ENCODE peak calls at places on chromosomes 2 and 18, in seven cellular contexts. V is trophoblast cell, L is H9, E is H1, C is IMR-90, I is neuronal stem cell, U is mesendoderm. M is an unnamed sample.

GRCh38 chr18:524496-524895 is 24.0 kb upstream of the COLEC12 start:
- DNase-seq in C (peak), E (no peak), U (no peak), V (no peak), L (no peak), I (no peak), M (peak)

GRCh38 chr2:423479-423878 is 135.6 kb upstream of the ALKAL2 start:
- DNase-seq in V (peak), U (no peak), C (no peak), L (no peak), E (peak), I (no peak), M (no peak)

GRCh38 chr2:60936757-60937156 is 55.4 kb downstream of the REL start:
- DNase-seq in E (no peak), V (no peak), I (no peak), U (no peak), L (no peak), C (no peak), M (no peak)

GRCh38 chr18:38909972-38910371 is 1344.4 kb upstream of the CELF4 start:
- DNase-seq in C (no peak), E (no peak), V (no peak), L (no peak), U (no peak), I (no peak), M (no peak)

GRCh38 chr2:189046275-189046674 is 72.1 kb downstream of the COL3A1 start:
- DNase-seq in E (no peak), I (no peak), V (no peak), C (no peak), U (no peak), L (no peak), M (no peak)

GRCh38 chr2:181523756-181524155 is 66.6 kb downstream of the ITGA4 start:
- DNase-seq in E (no peak), L (no peak), V (no peak), I (no peak), U (no peak), C (no peak), M (no peak)

GRCh38 chr18:72652990-72653593 is 109.0 kb upstream of the CBLN2 start:
- DNase-seq in L (peak), E (peak), U (peak), C (no peak), I (peak), V (peak), M (peak)

GRCh38 chr2:84319566-84319965 is 139.5 kb downstream of the SUCLG1 start:
- DNase-seq in V (no peak), E (no peak), U (no peak), I (no peak), C (no peak), L (no peak), M (no peak)

GRCh38 chr18:36758001-36758400 is 70.8 kb downstream of the TPGS2 start:
- DNase-seq in E (no peak), L (no peak), C (peak), U (no peak), V (peak), I (no peak), M (no peak)

GRCh38 chr2:72719416-72719815 is 106.4 kb downstream of the EXOC6B start:
- DNase-seq in V (peak), I (peak), L (peak), E (no peak), U (peak), C (peak), M (peak)

GRCh38 chr2:56108806-56109205 is 75.0 kb upstream of the CCDC85A start:
- DNase-seq in E (no peak), U (no peak), V (no peak), I (no peak), L (peak), C (no peak), M (no peak)

GRCh38 chr2:205879362-205879761 is 197.1 kb downstream of the NRP2 start:
- DNase-seq in C (no peak), V (no peak), U (no peak), E (no peak), L (no peak), I (no peak), M (no peak)

GRCh38 chr18:34633368-34633767 is 76.7 kb upstream of the DTNA start:
- DNase-seq in E (no peak), U (no peak), I (no peak), L (no peak), V (no peak), C (no peak), M (no peak)

GRCh38 chr18:32362484-32362883 is 108.2 kb downstream of the GAREM1 start:
- DNase-seq in V (no peak), C (peak), E (no peak), I (no peak), U (no peak), L (no peak), M (no peak)

GRCh38 chr18:32371384-32371783 is 99.3 kb downstream of the GAREM1 start:
- DNase-seq in E (no peak), I (no peak), L (no peak), U (no peak), V (no peak), C (no peak), M (no peak)

GRCh38 chr18:32368170-32368569 is 102.5 kb downstream of the GAREM1 start:
- DNase-seq in E (no peak), V (no peak), I (no peak), C (no peak), U (no peak), L (no peak), M (peak)

GRCh38 chr18:32372047-32372380 is 98.7 kb downstream of the GAREM1 start:
- DNase-seq in L (no peak), I (no peak), U (no peak), C (no peak), V (no peak), E (no peak), M (no peak)

GRCh38 chr18:32366586-32367538 is 103.8 kb downstream of the GAREM1 start:
- DNase-seq in U (no peak), L (no peak), I (no peak), V (peak), C (no peak), E (no peak), M (no peak)
- H2AK5ac ChIP-seq in U (no peak), L (no peak), I (no peak), V (no peak), C (no peak), E (no peak), M (no peak)

GRCh38 chr2:104050632-104051242 is 803.2 kb upstream of the POU3F3 start:
- DNase-seq in V (no peak), E (no peak), I (no peak), C (no peak), L (no peak), U (no peak), M (no peak)
- H4K8ac ChIP-seq in V (no peak), E (no peak), I (no peak), C (no peak), L (no peak), U (no peak), M (no peak)

GRCh38 chr2:59575191-59575590 is 978.3 kb downstream of the BCL11A start:
- DNase-seq in C (no peak), U (no peak), L (no peak), V (no peak), E (no peak), I (no peak), M (no peak)
- H3K18ac ChIP-seq in C (no peak), U (no peak), L (no peak), V (no peak), E (no peak), I (no peak), M (no peak)

DNA sequence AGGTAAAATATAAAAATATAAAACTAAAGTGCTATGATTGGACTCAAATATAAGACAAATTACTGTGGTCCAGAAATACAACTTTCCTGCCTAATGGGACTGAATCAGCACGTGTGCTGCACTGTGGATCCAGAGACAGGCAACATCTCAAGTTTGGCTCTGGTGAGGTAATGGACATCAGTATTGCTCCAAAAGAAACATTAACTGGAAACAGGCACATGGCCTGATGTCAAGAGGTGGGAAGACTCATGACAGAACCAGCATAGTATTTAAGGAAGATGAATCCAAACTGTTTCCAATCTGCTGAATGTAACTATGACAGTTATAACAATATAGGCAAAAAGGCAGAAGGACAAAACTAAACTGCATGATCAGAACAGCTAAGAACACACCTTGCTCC is 354.6 kb downstream of the FSIP2 start:
- DNase-seq in C (no peak), L (no peak), V (no peak), U (no peak), I (no peak), E (no peak), M (no peak)
- H2AK5ac ChIP-seq in C (no peak), L (no peak), V (no peak), U (no peak), I (no peak), E (no peak), M (no peak)

GRCh38 chr2:29393676-29394075 is 278.5 kb downstream of the CLIP4 start:
- DNase-seq in E (no peak), V (no peak), L (no peak), C (no peak), U (peak), I (no peak), M (no peak)

GRCh38 chr2:29394311-29394710 is 279.1 kb downstream of the CLIP4 start:
- DNase-seq in E (no peak), I (no peak), V (no peak), C (no peak), U (peak), L (no peak), M (no peak)

GRCh38 chr2:29397039-29397438 is 281.8 kb downstream of the CLIP4 start:
- DNase-seq in I (no peak), U (no peak), C (peak), E (no peak), V (no peak), L (no peak), M (no peak)

GRCh38 chr2:29398384-29399237 is 283.4 kb downstream of the CLIP4 start:
- DNase-seq in U (peak), L (no peak), I (no peak), E (no peak), V (no peak), C (peak), M (no peak)

DNA sequence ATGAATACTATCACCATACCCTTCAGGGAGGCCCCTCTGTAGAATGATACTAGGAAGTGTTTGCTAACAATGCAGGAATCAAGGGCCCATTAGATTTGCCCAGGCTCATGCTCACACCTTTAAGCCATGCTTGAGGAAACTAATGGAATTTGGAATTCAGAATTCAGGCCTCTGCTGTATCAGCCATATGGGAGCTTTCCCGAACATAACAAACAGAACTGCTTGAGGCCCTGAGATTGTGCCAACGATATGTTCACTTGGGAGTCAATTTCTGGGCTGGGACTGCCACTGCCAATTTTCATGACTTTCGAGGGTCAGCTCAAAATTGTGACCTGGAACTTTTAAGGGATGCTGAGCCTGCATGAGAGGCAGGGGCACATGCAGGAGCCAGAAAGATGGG is 282.5 kb downstream of the CLIP4 start:
- DNase-seq in L (no peak), U (no peak), V (no peak), C (no peak), E (no peak), I (no peak), M (no peak)
- H4K8ac ChIP-seq in L (no peak), U (no peak), V (no peak), C (no peak), E (no peak), I (no peak), M (no peak)